ENCODE peak calls at places on chromosomes 2 and 18, in five cellular contexts. E is tibial nerve, K is left ventricle myocardium inferior, G is neural progenitor cell, V is GM23248. Y is an unnamed sample.

GRCh38 chr2:173048901-173049661 is 26.6 kb upstream of the MAP3K20 start:
- DNase-seq in E (peak; percentile 88), K (peak; percentile 73), G (no peak), V (peak; percentile 99), Y (peak; percentile 79)

GRCh38 chr18:35174093-35174731 is 66.6 kb upstream of the ZNF397 start:
- DNase-seq in E (no peak), K (no peak), G (no peak), V (no peak), Y (no peak)

GRCh38 chr2:235051436-235052260 is 99.8 kb downstream of the SH3BP4 start:
- DNase-seq in E (no peak), K (no peak), G (no peak), V (peak; percentile 74), Y (peak; percentile 99)

GRCh38 chr2:1865716-1866234 is 121.5 kb upstream of the PXDN start:
- DNase-seq in E (no peak), K (no peak), G (no peak), V (no peak), Y (no peak)

GRCh38 chr18:44520981-44521672 is 159.6 kb upstream of the SETBP1 start:
- DNase-seq in E (no peak), K (no peak), G (no peak), V (peak; percentile 43), Y (no peak)

GRCh38 chr2:226423498-226423960 is 376.1 kb downstream of the IRS1 start:
- DNase-seq in E (peak; percentile 10), K (no peak), G (peak; percentile 9), V (peak; percentile 59), Y (peak; percentile 48)

GRCh38 chr2:202042444-202042843 is 8.8 kb downstream of the FZD7 start:
- DNase-seq in E (no peak), K (no peak), G (no peak), V (peak; percentile 70), Y (no peak)

GRCh38 chr2:64697286-64698023 is 43.7 kb upstream of the SERTAD2 start:
- DNase-seq in E (no peak), K (no peak), G (no peak), V (peak; percentile 36), Y (no peak)

GRCh38 chr18:24054130-24054529 is 39.6 kb downstream of the TTC39C start:
- DNase-seq in E (no peak), K (no peak), G (no peak), V (peak; percentile 52), Y (no peak)

GRCh38 chr2:73004466-73004865 is 67.0 kb downstream of the SFXN5 start:
- DNase-seq in E (no peak), K (no peak), G (no peak), V (no peak), Y (no peak)

GRCh38 chr2:105337122-105338019 is at the start of gene C2orf49:
- DNase-seq in E (peak; percentile 90), K (peak; percentile 87), G (peak; percentile 96), V (peak; percentile 94), Y (peak; percentile 87)

GRCh38 chr2:98833917-98834263 is 102.1 kb downstream of the CRACDL start:
- DNase-seq in E (no peak), K (no peak), G (no peak), V (no peak), Y (no peak)

GRCh38 chr2:9263388-9263787 is 56.8 kb downstream of the ASAP2 start:
- DNase-seq in E (no peak), K (peak; percentile 44), G (no peak), V (peak; percentile 54), Y (no peak)

GRCh38 chr18:48949051-48949605 is 1.6 kb downstream of the SMAD7 start:
- DNase-seq in E (peak; percentile 29), K (no peak), G (peak; percentile 47), V (peak; percentile 67), Y (peak; percentile 92)

GRCh38 chr2:222690564-222691200 is 19.2 kb downstream of the MOGAT1 start:
- DNase-seq in E (peak; percentile 68), K (peak; percentile 60), G (peak; percentile 91), V (peak; percentile 86), Y (peak; percentile 59)

GRCh38 chr18:13564579-13564978 is 161.8 kb downstream of the FAM210A start:
- DNase-seq in E (peak; percentile 40), K (peak; percentile 70), G (no peak), V (no peak), Y (no peak)

GRCh38 chr2:230946429-230947234 is 21.6 kb upstream of the GPR55 start:
- DNase-seq in E (no peak), K (no peak), G (no peak), V (no peak), Y (no peak)

GRCh38 chr18:75777630-75778029 is 350.1 kb upstream of the SMIM21 start:
- DNase-seq in E (no peak), K (no peak), G (no peak), V (no peak), Y (no peak)

GRCh38 chr2:84427235-84428138 is 31.6 kb downstream of the SUCLG1 start:
- DNase-seq in E (no peak), K (no peak), G (no peak), V (peak; percentile 45), Y (no peak)

GRCh38 chr18:64747803-64748202 is 598.9 kb upstream of the LINC00305 start:
- DNase-seq in E (no peak), K (no peak), G (peak; percentile 39), V (no peak), Y (no peak)

GRCh38 chr2:200288670-200289429 is 17.6 kb upstream of the SPATS2L start:
- DNase-seq in E (peak; percentile 58), K (no peak), G (no peak), V (peak; percentile 88), Y (no peak)

GRCh38 chr2:10019174-10019971 is 24.0 kb upstream of the KLF11 start:
- DNase-seq in E (no peak), K (no peak), G (no peak), V (peak; percentile 58), Y (no peak)

GRCh38 chr2:30225131-30225762 is 6.1 kb upstream of the LBH start:
- DNase-seq in E (peak; percentile 28), K (no peak), G (peak; percentile 19), V (peak; percentile 47), Y (peak; percentile 40)

GRCh38 chr2:172488556-172488955 is 61.2 kb downstream of the ITGA6 start:
- DNase-seq in E (no peak), K (no peak), G (no peak), V (no peak), Y (no peak)

GRCh38 chr2:126657146-126657635 is 1.2 kb downstream of the GYPC start:
- DNase-seq in E (peak; percentile 60), K (peak; percentile 61), G (peak; percentile 38), V (peak; percentile 97), Y (no peak)

GRCh38 chr18:40813116-40813515 is 1141.9 kb upstream of the PIK3C3 start:
- DNase-seq in E (no peak), K (no peak), G (no peak), V (peak; percentile 38), Y (no peak)

GRCh38 chr2:119196301-119197124 is 27.1 kb upstream of the STEAP3 start:
- DNase-seq in E (no peak), K (no peak), G (peak; percentile 25), V (peak; percentile 64), Y (no peak)

GRCh38 chr2:187493180-187493579 is 45.1 kb upstream of the CALCRL start:
- DNase-seq in E (no peak), K (no peak), G (no peak), V (no peak), Y (no peak)

GRCh38 chr18:60070631-60071030 is 170.8 kb downstream of the PMAIP1 start:
- DNase-seq in E (no peak), K (no peak), G (no peak), V (no peak), Y (no peak)

GRCh38 chr2:203875471-203875870 is 7.9 kb downstream of the CTLA4 start:
- DNase-seq in E (no peak), K (no peak), G (no peak), V (no peak), Y (no peak)

GRCh38 chr2:127651381-127651809 is 5.4 kb downstream of the GPR17 start:
- DNase-seq in E (no peak), K (peak; percentile 17), G (no peak), V (no peak), Y (no peak)

GRCh38 chr2:225494100-225494459 is 94.6 kb downstream of the NYAP2 start:
- DNase-seq in E (no peak), K (no peak), G (no peak), V (no peak), Y (no peak)

GRCh38 chr18:40357536-40357935 is 1597.5 kb upstream of the PIK3C3 start:
- DNase-seq in E (no peak), K (no peak), G (no peak), V (peak; percentile 75), Y (no peak)

GRCh38 chr2:238075397-238075796 is 14.6 kb downstream of the SCLY start:
- DNase-seq in E (no peak), K (no peak), G (no peak), V (no peak), Y (no peak)
- H3K36me3 ChIP-seq in E (no peaks in the 10 kb centered on the region), K (peaks cover 47% of the 10 kb centered on the region), G (peaks cover 15% of the 10 kb centered on the region), V (peaks cover 14% of the 10 kb centered on the region), Y (no peaks in the 10 kb centered on the region)

GRCh38 chr2:54500404-54501147 is 44.4 kb downstream of the SPTBN1 start:
- DNase-seq in E (no peak), K (peak; percentile 44), G (no peak), V (no peak), Y (no peak)
- H3K4me1 ChIP-seq in E (peaks cover 99% of the 10 kb centered on the region), K (peaks cover 100% of the 10 kb centered on the region), G (peaks cover 4% of the 10 kb centered on the region), V (peaks cover 25% of the 10 kb centered on the region), Y (peaks cover 22% of the 10 kb centered on the region)

GRCh38 chr2:233847248-233847898 is 7.0 kb downstream of the HJURP start:
- DNase-seq in E (no peak), K (no peak), G (no peak), V (no peak), Y (no peak)
- H3K36me3 ChIP-seq in E (no peaks in the 10 kb centered on the region), K (no peaks in the 10 kb centered on the region), G (peaks cover 17% of the 10 kb centered on the region), V (peaks cover 6% of the 10 kb centered on the region), Y (peaks cover 100% of the 10 kb centered on the region)

GRCh38 chr2:219119422-219120043 is 41.1 kb downstream of the NHEJ1 start:
- DNase-seq in E (peak; percentile 70), K (peak; percentile 43), G (peak; percentile 81), V (peak; percentile 70), Y (no peak)

GRCh38 chr2:219120082-219120481 is 40.5 kb downstream of the NHEJ1 start:
- DNase-seq in E (no peak), K (no peak), G (no peak), V (no peak), Y (no peak)

GRCh38 chr2:219124379-219125110 is 36.1 kb downstream of the NHEJ1 start:
- DNase-seq in E (no peak), K (no peak), G (no peak), V (peak; percentile 51), Y (no peak)

GRCh38 chr2:219123356-219124143 is 37.1 kb downstream of the NHEJ1 start:
- DNase-seq in E (no peak), K (no peak), G (no peak), V (no peak), Y (no peak)

DNA sequence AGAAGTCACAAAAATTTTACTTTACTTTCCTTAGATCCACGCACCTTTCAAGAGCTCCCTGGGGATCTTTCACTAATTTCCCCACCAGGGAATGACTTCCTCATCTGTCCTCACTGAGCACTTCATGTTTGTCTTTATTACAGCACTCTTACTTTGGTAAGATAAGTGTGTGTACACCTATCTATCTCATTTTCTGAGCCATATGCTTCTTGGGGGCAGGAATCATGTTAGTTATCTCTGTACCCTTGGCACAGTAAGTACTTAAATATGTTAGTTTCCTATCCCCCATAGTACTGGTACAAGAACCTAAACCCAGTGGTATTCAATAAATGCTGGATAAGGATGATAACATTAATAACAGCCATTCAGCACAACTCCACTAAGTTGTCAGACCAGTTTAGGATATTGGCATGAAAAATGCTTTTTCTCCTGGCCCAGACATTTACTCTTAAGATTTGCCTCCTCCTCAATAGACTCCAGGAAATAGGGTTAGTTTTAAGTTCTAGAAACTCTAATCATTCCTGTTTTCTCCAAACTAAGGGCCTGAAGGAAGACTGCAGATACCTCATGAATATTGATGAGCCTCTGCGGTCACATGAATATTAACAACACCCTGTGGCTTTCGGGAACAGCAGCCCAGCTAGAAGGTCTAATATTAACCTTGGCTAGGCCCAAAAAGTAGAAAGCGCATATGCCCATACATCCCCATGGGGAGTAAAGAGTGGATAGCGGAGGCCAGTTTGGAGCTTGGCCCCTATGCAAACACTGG is 38.2 kb downstream of the NHEJ1 start:
- DNase-seq in E (no peak), K (no peak), G (no peak), V (no peak), Y (no peak)
- H3K4me1 ChIP-seq in E (peaks cover 18% of the 10 kb centered on the region), K (peaks cover 49% of the 10 kb centered on the region), G (peaks cover 3% of the 10 kb centered on the region), V (peaks cover 23% of the 10 kb centered on the region), Y (no peaks in the 10 kb centered on the region)